ENCODE peak calls at places on chromosomes 1 and 21, in eight cellular contexts. E, H, Y, W, F, Q, O and Z are unnamed samples.

GRCh38 chr1:202154766-202155477 is 5.5 kb downstream of the PTPN7 start:
- DNase-seq in E (peak), H (peak), Y (peak), W (no peak), F (peak), Q (peak), O (peak), Z (peak)

GRCh38 chr1:25918615-25919014 is 12.4 kb upstream of the STMN1 start:
- DNase-seq in E (no peak), H (no peak), Y (no peak), W (no peak), F (no peak), Q (no peak), O (no peak), Z (no peak)

GRCh38 chr1:204664251-204664650 is 21.3 kb downstream of the LRRN2 start:
- DNase-seq in E (no peak), H (no peak), Y (no peak), W (no peak), F (no peak), Q (no peak), O (no peak), Z (no peak)

GRCh38 chr21:25031750-25032149 is 575.5 kb downstream of the MRPL39 start:
- DNase-seq in E (no peak), H (no peak), Y (no peak), W (no peak), F (no peak), Q (no peak), O (no peak), Z (no peak)

GRCh38 chr1:220139966-220140365 is 46.0 kb downstream of the IARS2 start:
- DNase-seq in E (no peak), H (no peak), Y (no peak), W (no peak), F (no peak), Q (no peak), O (no peak), Z (no peak)

GRCh38 chr21:29168874-29169273 is 38.4 kb downstream of the MAP3K7CL start:
- DNase-seq in E (no peak), H (no peak), Y (no peak), W (peak), F (peak), Q (no peak), O (peak), Z (peak)

GRCh38 chr1:16721871-16722641 is 18.3 kb upstream of the RNU1-4 start:
- DNase-seq in E (no peak), H (no peak), Y (no peak), W (no peak), F (no peak), Q (no peak), O (no peak), Z (no peak)

GRCh38 chr1:109516872-109517271 is 7.3 kb upstream of the AMIGO1 start:
- DNase-seq in E (no peak), H (no peak), Y (no peak), W (no peak), F (no peak), Q (no peak), O (peak), Z (no peak)

GRCh38 chr1:163290025-163290610 is 31.6 kb upstream of the NUF2 start:
- DNase-seq in E (peak), H (no peak), Y (no peak), W (no peak), F (peak), Q (no peak), O (peak), Z (no peak)

GRCh38 chr1:216757110-216757509 is 33.9 kb upstream of the ESRRG start:
- DNase-seq in E (no peak), H (no peak), Y (no peak), W (no peak), F (no peak), Q (no peak), O (no peak), Z (no peak)

GRCh38 chr1:172723251-172723650 is 64.3 kb downstream of the FASLG start:
- DNase-seq in E (peak), H (no peak), Y (no peak), W (no peak), F (no peak), Q (no peak), O (no peak), Z (no peak)

GRCh38 chr1:222046684-222047083 is 304.8 kb upstream of the DUSP10 start:
- DNase-seq in E (no peak), H (no peak), Y (no peak), W (no peak), F (no peak), Q (no peak), O (no peak), Z (no peak)

GRCh38 chr1:110340207-110340468 is 961 bp downstream of the RBM15 start:
- DNase-seq in E (no peak), H (no peak), Y (no peak), W (no peak), F (no peak), Q (no peak), O (no peak), Z (peak)

DNA sequence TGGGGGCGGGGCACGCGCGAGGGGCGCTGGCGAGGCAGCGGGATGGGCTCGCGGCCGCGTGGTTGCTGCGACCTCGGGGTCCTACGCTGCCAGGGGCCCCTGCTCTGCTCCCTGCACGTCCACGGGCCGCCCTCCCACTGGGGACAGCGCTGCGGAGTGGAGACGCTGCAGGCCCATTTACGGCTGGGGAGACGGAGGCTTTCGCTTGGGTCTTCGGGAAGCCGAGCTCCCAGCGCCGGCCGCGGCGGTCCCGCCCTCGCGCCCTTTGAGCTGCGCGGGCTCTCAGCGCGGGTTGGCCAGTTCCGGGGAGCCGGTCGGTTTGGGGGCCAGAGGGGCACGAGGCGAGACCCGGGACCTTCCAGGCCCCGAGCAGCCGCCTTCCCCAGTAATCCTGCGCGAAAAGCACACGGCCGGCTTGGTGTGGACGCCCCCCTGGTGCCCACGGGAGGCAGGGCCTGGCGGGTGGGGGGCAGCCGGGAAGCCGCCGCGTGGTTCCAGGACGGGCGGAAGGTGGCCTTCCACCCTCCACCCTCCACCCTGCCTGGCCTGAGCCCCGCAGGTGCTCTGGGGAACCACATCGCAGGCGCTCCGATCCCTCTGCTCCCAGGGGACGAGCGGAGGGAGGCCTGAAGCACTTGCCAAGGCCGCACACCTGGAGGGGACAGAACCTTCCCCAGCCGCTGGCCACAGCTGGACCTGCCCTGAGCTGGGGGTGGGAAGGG is 570 bp upstream of the PEX10 start:
- DNase-seq in E (peak), H (no peak), Y (peak), W (no peak), F (peak), Q (no peak), O (no peak), Z (peak)
- TF ChIP-seq CTCF in E (no peak), H (no peak), Y (no peak), W (no peak), F (no peak), Q (no peak), O (no peak), Z (no peak)

DNA sequence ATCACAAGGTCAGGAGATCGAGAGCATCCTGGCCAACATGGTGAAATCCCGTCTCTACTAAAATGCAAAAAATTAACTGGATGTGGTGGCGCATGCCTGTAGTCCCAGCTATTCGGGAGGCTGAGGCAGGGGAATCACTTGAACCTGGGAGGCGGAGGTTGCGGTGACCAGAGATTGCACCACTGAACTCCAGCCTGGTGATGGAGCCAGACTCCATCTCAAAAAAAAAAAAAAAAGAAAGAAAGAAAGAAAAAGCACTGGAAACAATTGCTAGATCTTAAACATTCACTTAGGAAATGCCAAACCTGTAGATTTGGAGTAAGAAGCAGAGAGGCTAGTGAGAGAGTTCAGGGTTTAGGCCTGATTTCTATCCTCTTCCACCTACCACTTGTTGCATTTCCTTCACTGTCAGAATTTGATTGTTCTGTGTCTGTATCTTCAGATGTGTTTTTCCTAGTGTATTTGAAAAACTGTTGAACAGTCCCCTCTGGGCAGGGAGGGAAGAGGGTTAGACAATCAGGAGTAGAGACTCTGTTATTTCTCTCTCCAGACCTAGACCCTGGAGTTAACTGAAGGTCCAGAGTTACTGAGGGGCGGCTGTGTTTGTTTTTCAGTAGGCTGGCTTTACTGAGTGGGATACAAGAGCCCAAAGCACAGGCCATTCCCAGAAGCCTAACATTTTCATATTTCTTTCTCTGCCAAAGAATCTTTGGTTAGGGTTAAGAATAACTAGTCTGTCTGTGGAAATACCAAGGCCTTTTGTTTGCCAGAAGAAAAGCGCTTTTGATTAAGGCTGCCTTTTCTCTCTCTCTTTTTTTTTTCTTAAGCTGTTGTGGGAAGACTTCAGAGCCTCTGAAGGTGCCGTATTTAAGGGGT is 31.1 kb upstream of the MACF1 start:
- DNase-seq in E (no peak), H (no peak), Y (no peak), W (no peak), F (no peak), Q (no peak), O (no peak), Z (no peak)
- TF ChIP-seq CTCF in E (no peak), H (no peak), Y (no peak), W (no peak), F (no peak), Q (peak), O (peak), Z (no peak)

GRCh38 chr1:214658785-214659184 is 55.8 kb downstream of the CENPF start:
- DNase-seq in E (peak), H (no peak), Y (peak), W (no peak), F (peak), Q (no peak), O (peak), Z (peak)
- TF ChIP-seq CTCF in E (peak), H (no peak), Y (no peak), W (peak), F (peak), Q (peak), O (peak), Z (no peak)

GRCh38 chr1:171488190-171488929 is 3.0 kb downstream of the PRRC2C start:
- DNase-seq in E (no peak), H (no peak), Y (no peak), W (no peak), F (no peak), Q (no peak), O (peak), Z (no peak)

GRCh38 chr1:171485375-171486047 is at the start of gene PRRC2C:
- DNase-seq in E (peak), H (peak), Y (peak), W (peak), F (peak), Q (peak), O (peak), Z (peak)

GRCh38 chr1:171486048-171486519 is 754 bp downstream of the PRRC2C start:
- DNase-seq in E (peak), H (peak), Y (no peak), W (peak), F (peak), Q (no peak), O (peak), Z (no peak)

GRCh38 chr1:171487038-171487437 is 1.7 kb downstream of the PRRC2C start:
- DNase-seq in E (no peak), H (no peak), Y (no peak), W (no peak), F (no peak), Q (no peak), O (no peak), Z (no peak)

GRCh38 chr1:171484760-171485374 is 463 bp upstream of the PRRC2C start:
- DNase-seq in E (no peak), H (no peak), Y (no peak), W (peak), F (no peak), Q (no peak), O (no peak), Z (no peak)
- TF ChIP-seq CTCF in E (no peak), H (peak), Y (no peak), W (no peak), F (no peak), Q (no peak), O (no peak), Z (no peak)

GRCh38 chr1:155912056-155912536 is 947 bp upstream of the RIT1 start:
- DNase-seq in E (no peak), H (no peak), Y (no peak), W (no peak), F (no peak), Q (no peak), O (peak), Z (peak)

GRCh38 chr1:155909894-155910293 is 1.3 kb downstream of the RIT1 start:
- DNase-seq in E (peak), H (no peak), Y (no peak), W (no peak), F (peak), Q (no peak), O (peak), Z (peak)

GRCh38 chr1:155911156-155912055 is at the start of gene RIT1:
- DNase-seq in E (peak), H (peak), Y (peak), W (peak), F (peak), Q (peak), O (peak), Z (peak)

GRCh38 chr1:155913969-155914757 is 3.0 kb upstream of the RIT1 start:
- DNase-seq in E (no peak), H (no peak), Y (no peak), W (no peak), F (no peak), Q (no peak), O (no peak), Z (no peak)

GRCh38 chr1:155910621-155911121 is 478 bp downstream of the RIT1 start:
- DNase-seq in E (peak), H (no peak), Y (peak), W (peak), F (peak), Q (peak), O (peak), Z (peak)
- TF ChIP-seq CTCF in E (peak), H (no peak), Y (no peak), W (no peak), F (no peak), Q (no peak), O (no peak), Z (no peak)

GRCh38 chr1:181190362-181191035 is 102.0 kb downstream of the IER5 start:
- DNase-seq in E (no peak), H (no peak), Y (no peak), W (no peak), F (peak), Q (no peak), O (no peak), Z (peak)
- TF ChIP-seq CTCF in E (no peak), H (no peak), Y (no peak), W (no peak), F (no peak), Q (no peak), O (no peak), Z (no peak)

GRCh38 chr1:8379513-8380186 is 61.7 kb downstream of the SLC45A1 start:
- DNase-seq in E (no peak), H (no peak), Y (no peak), W (no peak), F (no peak), Q (no peak), O (no peak), Z (no peak)
- TF ChIP-seq CTCF in E (no peak), H (no peak), Y (no peak), W (no peak), F (no peak), Q (no peak), O (no peak), Z (no peak)

GRCh38 chr1:120176092-120176855 is at the start of gene SEC22B:
- DNase-seq in E (peak), H (peak), Y (peak), W (peak), F (peak), Q (peak), O (peak), Z (peak)

GRCh38 chr1:120179420-120180348 is 3.4 kb upstream of the SEC22B start:
- DNase-seq in E (peak), H (no peak), Y (peak), W (no peak), F (no peak), Q (no peak), O (peak), Z (no peak)

DNA sequence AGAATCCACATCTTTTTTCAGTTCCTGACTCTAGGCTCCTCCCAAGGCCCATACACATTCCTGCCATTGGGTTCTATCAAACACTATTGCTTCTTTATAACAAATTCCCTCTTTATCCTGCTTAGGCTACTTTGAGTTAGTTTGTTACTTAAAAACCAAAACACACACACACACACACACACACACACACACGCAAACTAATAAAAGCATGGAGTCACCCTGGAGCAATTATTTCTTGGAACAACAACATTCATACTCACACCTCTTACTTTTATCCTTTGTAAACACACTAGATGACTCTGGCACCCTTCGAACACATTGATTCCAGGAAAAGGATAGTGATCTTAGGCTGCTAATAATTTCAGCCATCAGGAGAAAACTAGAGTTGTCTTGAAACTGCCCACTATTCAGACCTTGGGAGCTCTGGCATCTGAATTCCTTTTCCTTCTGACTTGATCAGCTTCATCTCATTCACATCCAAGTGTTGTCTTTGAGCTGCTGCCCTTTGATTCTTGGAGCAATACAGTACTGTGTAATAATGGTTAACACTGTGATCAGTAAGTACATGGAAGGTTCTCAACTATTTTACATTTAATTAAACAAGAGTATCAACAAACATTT is 2.6 kb upstream of the SEC22B start:
- DNase-seq in E (peak), H (no peak), Y (no peak), W (no peak), F (no peak), Q (no peak), O (no peak), Z (no peak)
- TF ChIP-seq CTCF in E (no peak), H (no peak), Y (no peak), W (no peak), F (no peak), Q (no peak), O (no peak), Z (no peak)

DNA sequence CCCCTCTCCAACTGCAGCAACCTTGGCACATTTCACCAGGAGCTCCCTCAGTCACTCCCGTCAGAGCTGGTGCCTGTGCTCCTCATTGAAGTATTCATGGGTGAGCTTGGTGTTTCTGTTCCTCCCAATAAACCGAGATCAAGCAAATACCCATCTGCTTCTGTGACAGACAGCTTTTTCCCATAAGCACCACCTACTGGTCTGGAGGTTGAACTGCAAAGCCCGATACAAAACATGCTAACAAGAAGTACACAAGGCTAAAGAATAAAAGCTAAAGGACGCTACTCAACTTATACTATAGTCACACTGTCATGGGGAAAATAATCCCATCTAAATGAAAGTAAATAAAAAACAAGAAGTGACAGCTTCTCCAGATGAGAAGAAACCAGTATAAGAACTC is 111.9 kb upstream of the C21orf91 start:
- DNase-seq in E (no peak), H (no peak), Y (no peak), W (no peak), F (peak), Q (no peak), O (no peak), Z (no peak)
- TF ChIP-seq CTCF in E (peak), H (no peak), Y (peak), W (no peak), F (no peak), Q (peak), O (peak), Z (no peak)